ENCODE peak calls at places on chromosome 2, in ten cellular contexts. H is body of pancreas, P is fibroblast of lung, U is cardiac muscle cell, Z is IMR-90, L is Peyer's patch, M is upper lobe of right lung, D is mammary epithelial cell, R is epithelial cell of esophagus, T is stomach. F is an unnamed sample.
A peak's percentile ranks its signal among the peaks of the same experiment; 100 is the strongest.

GRCh38 chr2:71787476-71788185 is 334.3 kb downstream of the DYSF start:
- DNase-seq in T (no peak), U (no peak), D (no peak), M (no peak), P (no peak), R (no peak), H (no peak), Z (no peak), L (no peak), F (no peak)

GRCh38 chr2:46876741-46877384 is 38.7 kb downstream of the MCFD2 start:
- DNase-seq in L (peak; percentile 69), U (peak; percentile 43), D (peak; percentile 84), M (no peak), P (peak; percentile 84), T (peak; percentile 37), R (peak; percentile 76), Z (peak; percentile 88), H (peak; percentile 37), F (peak; percentile 66)

GRCh38 chr2:181658444-181658843 is 1.5 kb upstream of the CERKL start:
- DNase-seq in P (no peak), H (no peak), D (no peak), T (no peak), U (no peak), M (no peak), Z (no peak), L (no peak), R (no peak), F (no peak)

GRCh38 chr2:208006833-208007232 is 18.5 kb downstream of the PLEKHM3 start:
- DNase-seq in M (no peak), R (peak; percentile 91), P (no peak), D (peak; percentile 82), H (no peak), L (no peak), T (no peak), U (no peak), Z (peak; percentile 41), F (peak; percentile 22)

GRCh38 chr2:145692971-145693478 is 1173.1 kb upstream of the ZEB2 start:
- DNase-seq in D (peak; percentile 97), R (peak; percentile 93), Z (peak; percentile 90), T (peak; percentile 37), P (peak; percentile 96), H (peak; percentile 36), M (no peak), U (no peak), L (no peak), F (peak; percentile 51)

GRCh38 chr2:10914272-10914693 is 2.5 kb downstream of the KCNF1 start:
- DNase-seq in H (no peak), D (no peak), T (no peak), M (peak; percentile 63), L (peak; percentile 69), Z (no peak), U (no peak), R (no peak), P (no peak), F (no peak)

GRCh38 chr2:131590896-131591295 is 63.2 kb downstream of the CCDC74A start:
- DNase-seq in R (no peak), H (no peak), U (no peak), T (no peak), M (no peak), L (no peak), Z (no peak), D (no peak), P (no peak), F (no peak)

GRCh38 chr2:133247613-133248012 is 320.6 kb downstream of the NCKAP5 start:
- DNase-seq in P (no peak), L (no peak), H (no peak), Z (peak; percentile 29), M (no peak), D (no peak), R (no peak), U (no peak), T (no peak), F (no peak)

GRCh38 chr2:218281449-218281848 is 10.9 kb downstream of the TMBIM1 start:
- DNase-seq in M (no peak), D (no peak), H (peak; percentile 86), L (no peak), P (peak; percentile 18), R (peak; percentile 67), U (no peak), T (peak; percentile 63), Z (no peak), F (peak; percentile 41)

GRCh38 chr2:217162533-217162932 is 302.7 kb upstream of the TNP1 start:
- DNase-seq in Z (peak; percentile 99), U (no peak), D (peak; percentile 91), P (peak; percentile 97), M (no peak), R (peak; percentile 44), L (no peak), T (no peak), H (no peak), F (peak; percentile 91)

GRCh38 chr2:10253596-10254372 is 48.9 kb upstream of the HPCAL1 start:
- DNase-seq in U (no peak), P (no peak), Z (no peak), L (no peak), D (no peak), T (no peak), M (peak; percentile 67), R (no peak), H (no peak), F (no peak)

GRCh38 chr2:109475531-109476210 is 138.1 kb downstream of the SEPTIN10 start:
- DNase-seq in R (peak; percentile 91), L (no peak), M (no peak), U (no peak), H (no peak), Z (peak; percentile 80), D (peak; percentile 85), T (no peak), P (peak; percentile 63), F (peak; percentile 36)

GRCh38 chr2:43192039-43192438 is 34.4 kb downstream of the ZFP36L2 start:
- DNase-seq in H (no peak), M (no peak), T (no peak), P (no peak), D (no peak), U (no peak), R (no peak), Z (no peak), L (no peak), F (no peak)

DNA sequence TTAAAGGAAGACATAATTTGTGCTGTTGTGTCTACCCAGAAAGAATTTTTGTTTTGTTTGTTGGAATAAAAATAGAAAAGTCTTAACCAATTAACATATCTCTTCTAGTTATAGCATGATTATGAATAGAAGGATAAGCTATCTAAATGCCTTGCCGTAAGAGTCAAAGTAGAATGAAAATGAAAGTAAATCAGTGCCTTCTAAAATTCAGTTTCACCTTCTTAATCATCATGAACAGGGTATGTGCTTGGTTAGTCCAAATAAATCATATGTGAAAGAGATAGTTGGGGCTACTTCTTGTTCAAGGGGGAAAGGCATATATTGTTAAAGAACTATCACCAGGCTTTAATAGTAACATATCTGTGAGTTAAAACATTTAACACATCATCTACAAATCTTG is 91.5 kb downstream of the GULP1 start:
- DNase-seq in P (peak; percentile 40), U (no peak), D (no peak), M (no peak), Z (peak; percentile 24), L (no peak), T (no peak), R (no peak), H (no peak), F (no peak)
- H3K4me3 ChIP-seq in P (peak overlapping the region; percentile 36), U (no peak overlapping the region), D (no peak overlapping the region), M (peak overlapping the region; percentile 29), Z (peak overlapping the region; percentile 5), L (no peak overlapping the region), T (peak overlapping the region; percentile 5), R (no peak overlapping the region), H (no peak overlapping the region), F (no peak overlapping the region)

GRCh38 chr2:70719231-70719630 is 48.8 kb downstream of the ADD2 start:
- DNase-seq in R (no peak), M (no peak), D (no peak), U (no peak), H (no peak), P (no peak), T (no peak), L (no peak), Z (no peak), F (no peak)
- TF ChIP-seq CTCF in R (no peak), M (no peak), D (no peak), U (no peak), H (no peak), P (no peak), T (no peak), L (no peak), Z (no peak), F (no peak)

DNA sequence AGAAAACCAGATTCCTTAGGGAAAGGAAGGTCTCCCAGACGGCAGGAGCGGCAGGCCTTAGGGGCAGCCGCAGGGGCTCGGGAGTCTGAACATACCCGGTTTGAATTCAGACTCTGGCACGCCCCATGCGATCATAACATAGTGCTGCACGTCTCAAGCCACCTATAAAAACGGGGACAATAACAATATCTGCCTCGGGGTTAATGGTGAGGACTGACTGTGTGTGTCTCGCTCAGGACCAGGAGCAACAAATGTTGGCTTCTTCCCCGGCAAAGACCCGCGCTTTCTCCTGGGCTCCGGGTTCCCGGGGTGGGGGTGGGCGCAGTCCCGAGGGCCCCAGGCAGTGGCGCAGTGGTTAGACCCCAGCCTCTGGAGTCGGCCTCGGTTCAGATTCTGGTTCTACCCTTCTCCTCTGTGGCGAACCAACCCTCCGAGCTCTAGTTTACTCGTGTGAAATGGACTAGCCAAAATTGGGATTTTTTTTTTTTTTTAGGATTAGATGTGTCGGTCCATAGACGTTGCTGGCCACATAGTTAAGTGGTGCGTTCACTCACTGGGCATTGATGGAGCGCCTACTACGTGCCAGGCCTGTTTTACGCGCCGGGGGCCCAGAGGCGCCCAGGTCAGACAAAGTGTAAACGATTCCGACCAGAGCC is 959 bp upstream of the SH3BP4 start:
- DNase-seq in R (no peak), D (peak; percentile 43), M (no peak), L (peak; percentile 43), P (peak; percentile 74), Z (peak; percentile 64), T (no peak), H (no peak), U (no peak), F (no peak)
- H3K4me3 ChIP-seq in R (peak overlapping the region; percentile 47), D (peak overlapping the region; percentile 61), M (peak overlapping the region; percentile 76), L (peak overlapping the region; percentile 56), P (peak overlapping the region; percentile 59), Z (peak overlapping the region; percentile 65), T (peak overlapping the region; percentile 72), H (peak overlapping the region; percentile 55), U (peak overlapping the region; percentile 95), F (peak overlapping the region; percentile 47)

GRCh38 chr2:25673170-25674002 is at the start of gene DTNB:
- DNase-seq in M (peak; percentile 90), P (peak; percentile 46), U (peak; percentile 88), L (peak; percentile 89), R (peak; percentile 84), T (peak; percentile 86), H (peak; percentile 88), Z (peak; percentile 54), D (peak; percentile 89), F (no peak)

GRCh38 chr2:25672500-25673169 is 742 bp downstream of the DTNB start:
- DNase-seq in U (no peak), H (peak; percentile 80), D (peak; percentile 56), M (peak; percentile 85), P (peak; percentile 36), T (peak; percentile 71), L (peak; percentile 84), Z (peak; percentile 22), R (peak; percentile 65), F (no peak)

GRCh38 chr2:25671622-25672021 is 1.8 kb downstream of the DTNB start:
- DNase-seq in U (no peak), P (no peak), M (no peak), H (no peak), R (peak; percentile 38), Z (no peak), T (peak; percentile 48), L (no peak), D (no peak), F (no peak)

GRCh38 chr2:25677877-25678276 is 4.5 kb upstream of the DTNB start:
- DNase-seq in H (no peak), R (no peak), M (no peak), T (no peak), Z (no peak), D (no peak), P (no peak), U (no peak), L (no peak), F (peak; percentile 72)

GRCh38 chr2:25674003-25674362 is 606 bp upstream of the DTNB start:
- DNase-seq in D (no peak), P (no peak), H (no peak), R (no peak), Z (no peak), T (no peak), U (no peak), M (no peak), L (no peak), F (no peak)
- TF ChIP-seq CTCF in D (no peak), P (no peak), H (no peak), R (no peak), Z (no peak), T (no peak), U (no peak), M (no peak), L (no peak), F (no peak)

F was measured in astrocyte of the cerebellum.